ENCODE peak calls at places on chromosomes 11 and 22, in seven cellular contexts. N, C, Y, V, E, S and R are unnamed samples. For H3K36me3, the result is how much of the 10 kb centered on the place peaks cover.

GRCh38 chr22:46561435-46561905 is 24.1 kb upstream of the CELSR1 start:
- DNase-seq in C (no peak), N (no peak), S (no peak), V (peak), E (peak), Y (peak), R (peak)

GRCh38 chr11:101348786-101349185 is 219.2 kb upstream of the PGR start:
- DNase-seq in V (no peak), Y (no peak), E (no peak), C (no peak), N (no peak), S (no peak), R (no peak)

GRCh38 chr11:20707876-20708275 is 38.5 kb downstream of the NELL1 start:
- DNase-seq in C (no peak), E (no peak), V (no peak), S (no peak), N (no peak), Y (no peak), R (no peak)

GRCh38 chr11:85886089-85887056 is 31.2 kb downstream of the CCDC83 start:
- DNase-seq in Y (no peak), E (no peak), S (no peak), C (no peak), V (peak), N (no peak), R (no peak)

GRCh38 chr22:29879738-29880137 is 3.2 kb upstream of the MTMR3 start:
- DNase-seq in V (no peak), N (no peak), C (no peak), Y (no peak), E (no peak), S (no peak), R (no peak)

GRCh38 chr22:45599836-45600577 is 71.6 kb upstream of the ATXN10 start:
- DNase-seq in Y (no peak), V (no peak), E (no peak), S (peak), N (no peak), C (no peak), R (peak)

GRCh38 chr11:77065878-77066228 is 918 bp upstream of the CAPN5 start:
- DNase-seq in C (peak), N (peak), Y (no peak), V (peak), S (peak), E (peak), R (peak)

GRCh38 chr11:60753309-60753708 is 3.4 kb upstream of the MS4A15 start:
- DNase-seq in C (no peak), Y (no peak), E (no peak), V (no peak), N (no peak), S (no peak), R (no peak)

GRCh38 chr11:107821199-107821926 is 37.2 kb downstream of the SLC35F2 start:
- DNase-seq in C (no peak), Y (no peak), N (no peak), V (peak), E (no peak), S (no peak), R (no peak)

GRCh38 chr11:128187829-128188228 is 399.5 kb downstream of the ETS1 start:
- DNase-seq in E (no peak), Y (no peak), C (no peak), N (no peak), V (peak), S (no peak), R (no peak)

GRCh38 chr11:95100856-95101507 is 11.3 kb downstream of the ENDOD1 start:
- DNase-seq in N (no peak), S (no peak), Y (no peak), V (no peak), E (no peak), C (no peak), R (no peak)

GRCh38 chr11:72704028-72704782 is 30.0 kb upstream of the PDE2A start:
- DNase-seq in Y (no peak), N (no peak), V (no peak), E (no peak), C (no peak), S (no peak), R (no peak)
- TF ChIP-seq CTCF in Y (peak), N (peak), V (peak), E (no peak), C (no peak), S (no peak), R (no peak)

GRCh38 chr11:47284151-47284550 is 14.2 kb downstream of the MADD start:
- DNase-seq in V (no peak), N (no peak), Y (no peak), C (no peak), E (no peak), S (peak), R (no peak)

GRCh38 chr11:47280860-47281259 is 10.9 kb downstream of the MADD start:
- DNase-seq in C (no peak), N (no peak), S (no peak), E (no peak), Y (no peak), V (no peak), R (no peak)

GRCh38 chr11:47278769-47279168 is 8.8 kb downstream of the MADD start:
- DNase-seq in N (no peak), S (no peak), V (no peak), E (no peak), C (no peak), Y (no peak), R (no peak)

GRCh38 chr11:47280099-47280498 is 10.2 kb downstream of the MADD start:
- DNase-seq in E (no peak), Y (no peak), V (no peak), N (no peak), C (no peak), S (no peak), R (no peak)

GRCh38 chr11:47282462-47282861 is 12.5 kb downstream of the MADD start:
- DNase-seq in C (no peak), Y (no peak), E (no peak), N (no peak), S (peak), V (no peak), R (no peak)
- H3K36me3 ChIP-seq in C (half or more), Y (under half), E (half or more), N (half or more), S (half or more), V (half or more), R (half or more)

GRCh38 chr11:14522245-14522644 is 2.1 kb upstream of the PSMA1 start:
- DNase-seq in E (no peak), V (no peak), C (no peak), S (no peak), Y (no peak), N (no peak), R (no peak)

GRCh38 chr11:14519692-14520085 is 497 bp downstream of the PSMA1 start:
- DNase-seq in E (no peak), Y (no peak), S (no peak), V (peak), C (no peak), N (peak), R (no peak)

GRCh38 chr11:14520902-14521151 is 641 bp upstream of the PSMA1 start:
- DNase-seq in C (no peak), E (no peak), V (no peak), Y (no peak), N (no peak), S (no peak), R (no peak)

GRCh38 chr11:14518820-14519219 is 1.4 kb downstream of the PSMA1 start:
- DNase-seq in S (no peak), N (no peak), E (no peak), V (no peak), Y (peak), C (no peak), R (no peak)

DNA sequence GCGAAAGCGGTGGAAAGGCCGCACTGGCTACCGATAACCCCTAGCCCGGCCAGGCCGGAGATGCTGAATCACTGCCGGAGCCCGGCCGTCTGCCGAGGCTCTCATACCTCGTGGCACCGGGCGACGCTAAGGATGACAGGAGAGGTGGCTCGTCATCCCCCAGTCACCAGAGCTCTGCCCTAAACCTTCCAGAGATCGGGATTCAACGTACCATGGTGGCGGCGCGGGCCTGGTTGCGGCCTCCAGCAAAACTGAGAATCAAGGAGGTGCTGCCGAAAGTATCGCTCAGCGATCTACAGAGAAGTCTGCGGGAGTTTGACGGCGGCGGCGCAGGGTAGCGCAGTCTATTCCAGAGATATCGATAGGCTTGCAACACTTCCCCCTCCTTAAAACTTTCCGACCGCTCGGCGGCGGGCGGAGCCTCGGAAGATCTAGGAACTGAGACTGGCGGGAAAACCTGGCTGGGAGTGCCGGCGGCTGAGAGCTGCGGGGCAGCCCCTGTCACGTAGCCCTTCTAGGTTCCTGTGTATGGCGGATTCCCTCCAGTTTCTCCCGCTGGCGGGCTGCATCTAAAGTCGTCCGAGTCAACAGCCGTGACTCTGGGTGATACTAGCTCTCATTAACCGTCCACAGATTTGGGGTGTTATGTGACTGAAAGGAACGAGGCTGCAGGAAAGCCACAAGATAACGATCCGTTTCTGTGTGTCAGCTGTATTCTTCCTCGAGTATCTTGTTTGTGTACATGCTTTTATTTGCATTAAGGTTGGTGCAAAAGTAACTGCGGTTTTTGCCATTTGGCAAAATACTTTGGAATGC is at the start of gene PSMA1:
- DNase-seq in Y (peak), V (peak), S (peak), N (peak), C (peak), E (peak), R (peak)
- TF ChIP-seq CTCF in Y (no peak), V (no peak), S (peak), N (peak), C (peak), E (peak), R (peak)

DNA sequence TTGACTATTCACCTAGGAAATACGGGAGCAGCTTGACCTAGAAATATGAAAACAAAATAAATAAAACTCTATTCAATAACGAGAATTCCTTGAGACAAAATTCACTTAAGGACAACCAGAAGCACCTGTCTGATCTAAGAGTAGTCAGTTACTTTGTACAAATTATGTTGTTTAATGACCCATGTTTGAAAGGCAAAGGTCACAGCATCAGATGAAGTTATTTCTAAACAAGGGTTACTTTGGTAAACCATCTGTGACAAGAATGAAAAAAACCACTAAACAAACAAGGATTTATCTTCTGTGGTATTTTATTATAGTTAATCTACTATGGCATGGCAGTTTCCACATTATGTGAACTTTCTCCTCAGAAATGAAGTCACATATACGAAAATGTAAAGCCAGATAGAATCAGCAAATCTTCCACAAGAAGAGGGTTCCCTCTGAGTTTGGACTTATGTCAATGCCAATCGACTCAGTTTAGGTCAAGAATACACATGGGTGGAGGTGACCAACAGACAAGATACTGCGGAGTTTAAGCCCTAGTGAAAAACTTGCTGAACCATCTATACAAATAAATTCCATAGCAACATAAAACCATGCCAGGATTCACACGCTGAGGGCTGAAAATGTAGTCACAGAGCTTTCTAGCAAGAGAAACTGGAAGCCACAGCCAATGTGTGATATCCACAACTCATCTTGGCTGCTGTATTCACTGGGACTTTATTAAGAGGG is 53.4 kb downstream of the NCAPD3 start:
- DNase-seq in S (no peak), C (no peak), N (no peak), V (no peak), Y (no peak), E (no peak), R (no peak)
- H3K36me3 ChIP-seq in S (under half), C (under half), N (under half), V (under half), Y (under half), E (half or more), R (under half)

DNA sequence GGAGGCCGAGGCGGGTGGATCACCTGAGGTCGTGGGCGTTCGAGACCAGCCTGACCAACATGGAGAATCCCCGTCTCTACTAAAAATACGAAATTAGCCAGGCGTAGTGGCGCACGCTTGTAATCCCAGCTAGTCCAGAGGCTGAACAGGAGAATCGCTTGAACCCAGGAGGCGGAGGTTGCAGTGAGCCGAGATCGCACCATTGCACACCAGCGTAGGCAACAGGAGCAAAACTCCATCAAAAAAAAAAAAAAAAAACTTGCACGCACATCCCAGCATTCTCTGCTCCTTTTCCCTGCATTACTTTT is 934 bp upstream of the ATL3 start:
- DNase-seq in Y (no peak), S (no peak), E (no peak), N (no peak), V (no peak), C (no peak), R (no peak)
- TF ChIP-seq CTCF in Y (no peak), S (no peak), E (no peak), N (no peak), V (no peak), C (no peak), R (no peak)